ENCODE peak calls at places on chromosomes 1 and 21, in nine cellular contexts. One of them, this sample, is unnamed.

GRCh38 chr1:1875932-1876331 is 15.0 kb downstream of the GNB1 start:
- DNase-seq in RWPE1: no peak
- DNase-seq in fibroblast of villous mesenchyme: no peak
- DNase-seq in HL-60: no peak
- DNase-seq in GM20000: no peak
- DNase-seq in AG09319: no peak
- DNase-seq in fibroblast of lung: no peak
- DNase-seq in stomach: no peak
- DNase-seq in glutamatergic neuron: no peak
- DNase-seq in this sample: no peak

GRCh38 chr1:43545686-43546387 is 15.2 kb downstream of the PTPRF start:
- DNase-seq in RWPE1: peak
- DNase-seq in fibroblast of villous mesenchyme: peak
- DNase-seq in HL-60: no peak
- DNase-seq in GM20000: no peak
- DNase-seq in AG09319: no peak
- DNase-seq in fibroblast of lung: no peak
- DNase-seq in stomach: peak
- DNase-seq in glutamatergic neuron: peak
- DNase-seq in this sample: peak

GRCh38 chr21:45562965-45563364 is 20.7 kb upstream of the SLC19A1 start:
- DNase-seq in RWPE1: no peak
- DNase-seq in fibroblast of villous mesenchyme: peak
- DNase-seq in HL-60: no peak
- DNase-seq in GM20000: no peak
- DNase-seq in AG09319: no peak
- DNase-seq in fibroblast of lung: peak
- DNase-seq in stomach: no peak
- DNase-seq in glutamatergic neuron: no peak
- DNase-seq in this sample: no peak

GRCh38 chr1:54767526-54767925 is 3.2 kb upstream of the PARS2 start:
- DNase-seq in RWPE1: no peak
- DNase-seq in fibroblast of villous mesenchyme: no peak
- DNase-seq in HL-60: no peak
- DNase-seq in GM20000: no peak
- DNase-seq in AG09319: no peak
- DNase-seq in fibroblast of lung: no peak
- DNase-seq in stomach: no peak
- DNase-seq in glutamatergic neuron: no peak
- DNase-seq in this sample: no peak

GRCh38 chr1:118963456-118964430 is 24.4 kb downstream of the TBX15 start:
- DNase-seq in RWPE1: peak
- DNase-seq in fibroblast of villous mesenchyme: peak
- DNase-seq in HL-60: no peak
- DNase-seq in GM20000: no peak
- DNase-seq in AG09319: peak
- DNase-seq in fibroblast of lung: peak
- DNase-seq in stomach: no peak
- DNase-seq in glutamatergic neuron: no peak
- DNase-seq in this sample: no peak

GRCh38 chr1:6267686-6268281 is 6.9 kb upstream of the GPR153 start:
- DNase-seq in RWPE1: peak
- DNase-seq in fibroblast of villous mesenchyme: no peak
- DNase-seq in HL-60: no peak
- DNase-seq in GM20000: no peak
- DNase-seq in AG09319: no peak
- DNase-seq in fibroblast of lung: peak
- DNase-seq in stomach: no peak
- DNase-seq in glutamatergic neuron: no peak
- DNase-seq in this sample: no peak

GRCh38 chr1:167499657-167500056 is 18.7 kb downstream of the CD247 start:
- DNase-seq in RWPE1: no peak
- DNase-seq in fibroblast of villous mesenchyme: no peak
- DNase-seq in HL-60: no peak
- DNase-seq in GM20000: peak
- DNase-seq in AG09319: no peak
- DNase-seq in fibroblast of lung: no peak
- DNase-seq in stomach: no peak
- DNase-seq in glutamatergic neuron: no peak
- DNase-seq in this sample: no peak

GRCh38 chr1:22328331-22329170 is 123.1 kb upstream of the ZBTB40 start:
- DNase-seq in RWPE1: no peak
- DNase-seq in fibroblast of villous mesenchyme: no peak
- DNase-seq in HL-60: no peak
- DNase-seq in GM20000: no peak
- DNase-seq in AG09319: no peak
- DNase-seq in fibroblast of lung: no peak
- DNase-seq in stomach: no peak
- DNase-seq in glutamatergic neuron: no peak
- DNase-seq in this sample: no peak

GRCh38 chr1:225290244-225290643 is 137.6 kb downstream of the LBR start:
- DNase-seq in RWPE1: no peak
- DNase-seq in fibroblast of villous mesenchyme: no peak
- DNase-seq in HL-60: no peak
- DNase-seq in GM20000: no peak
- DNase-seq in AG09319: no peak
- DNase-seq in fibroblast of lung: no peak
- DNase-seq in stomach: no peak
- DNase-seq in glutamatergic neuron: no peak
- DNase-seq in this sample: no peak

GRCh38 chr1:211788626-211789025 is 41.9 kb downstream of the LPGAT1 start:
- DNase-seq in RWPE1: no peak
- DNase-seq in fibroblast of villous mesenchyme: peak
- DNase-seq in HL-60: no peak
- DNase-seq in GM20000: no peak
- DNase-seq in AG09319: peak
- DNase-seq in fibroblast of lung: no peak
- DNase-seq in stomach: no peak
- DNase-seq in glutamatergic neuron: no peak
- DNase-seq in this sample: no peak

GRCh38 chr1:225427249-225428065 is at the start of gene LBR:
- DNase-seq in RWPE1: peak
- DNase-seq in fibroblast of villous mesenchyme: peak
- DNase-seq in HL-60: no peak
- DNase-seq in GM20000: no peak
- DNase-seq in AG09319: no peak
- DNase-seq in fibroblast of lung: peak
- DNase-seq in stomach: peak
- DNase-seq in glutamatergic neuron: peak
- DNase-seq in this sample: no peak

GRCh38 chr21:33848252-33848953 is 67.2 kb downstream of the ATP5PO start:
- DNase-seq in RWPE1: peak
- DNase-seq in fibroblast of villous mesenchyme: no peak
- DNase-seq in HL-60: no peak
- DNase-seq in GM20000: no peak
- DNase-seq in AG09319: no peak
- DNase-seq in fibroblast of lung: no peak
- DNase-seq in stomach: no peak
- DNase-seq in glutamatergic neuron: no peak
- DNase-seq in this sample: no peak

GRCh38 chr1:41621256-41621655 is 136.8 kb upstream of the EDN2 start:
- DNase-seq in RWPE1: no peak
- DNase-seq in fibroblast of villous mesenchyme: no peak
- DNase-seq in HL-60: no peak
- DNase-seq in GM20000: no peak
- DNase-seq in AG09319: no peak
- DNase-seq in fibroblast of lung: no peak
- DNase-seq in stomach: no peak
- DNase-seq in glutamatergic neuron: no peak
- DNase-seq in this sample: no peak

DNA sequence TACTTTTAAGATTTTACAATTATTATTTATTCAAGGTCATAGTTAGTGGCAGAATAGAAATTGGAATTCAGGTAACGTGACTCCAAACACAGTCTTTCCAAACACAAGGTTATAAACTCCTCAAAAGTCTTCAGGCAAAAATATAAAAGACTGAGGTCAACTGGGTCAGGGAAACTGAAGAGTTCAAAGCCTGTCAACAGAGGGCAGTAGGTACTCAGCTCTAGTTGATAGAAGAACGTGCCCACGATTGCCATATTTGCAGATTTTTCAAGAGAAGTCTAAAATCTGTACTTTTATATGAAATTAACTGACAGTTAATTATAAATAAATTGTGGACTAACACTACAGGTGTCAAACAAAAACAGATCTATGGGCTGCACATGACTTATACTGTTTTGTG is 135.0 kb downstream of the LHX4 start:
- DNase-seq in RWPE1: no peak
- DNase-seq in fibroblast of villous mesenchyme: no peak
- DNase-seq in HL-60: no peak
- DNase-seq in GM20000: no peak
- DNase-seq in AG09319: no peak
- DNase-seq in fibroblast of lung: no peak
- DNase-seq in stomach: no peak
- DNase-seq in glutamatergic neuron: no peak
- DNase-seq in this sample: peak
- TF ChIP-seq CTCF in RWPE1: no peak
- TF ChIP-seq CTCF in fibroblast of villous mesenchyme: peak
- TF ChIP-seq CTCF in HL-60: peak
- TF ChIP-seq CTCF in GM20000: peak
- TF ChIP-seq CTCF in AG09319: no peak
- TF ChIP-seq CTCF in fibroblast of lung: peak
- TF ChIP-seq CTCF in stomach: no peak
- TF ChIP-seq CTCF in glutamatergic neuron: peak
- TF ChIP-seq CTCF in this sample: peak

DNA sequence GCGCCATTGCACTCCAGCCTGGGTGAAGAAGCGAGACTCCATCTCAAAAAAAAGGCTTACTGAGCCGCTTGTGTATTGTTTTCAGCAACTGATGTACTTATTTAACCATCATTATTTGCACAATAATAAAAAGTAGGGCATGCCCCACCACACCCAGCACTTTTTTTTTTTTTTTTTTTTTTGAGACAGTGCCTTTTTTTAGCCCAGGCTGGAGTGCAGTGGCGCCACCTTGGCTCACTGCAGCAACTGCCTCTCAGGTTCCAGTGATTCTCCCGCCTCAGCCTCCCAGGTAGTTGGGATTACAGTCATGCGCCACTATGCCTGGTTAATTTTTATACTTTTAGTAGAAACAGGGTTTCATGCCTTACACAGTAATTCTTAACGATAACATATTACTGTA is 12.2 kb upstream of the TRNAU1AP start:
- DNase-seq in RWPE1: no peak
- DNase-seq in fibroblast of villous mesenchyme: no peak
- DNase-seq in HL-60: no peak
- DNase-seq in GM20000: no peak
- DNase-seq in AG09319: no peak
- DNase-seq in fibroblast of lung: no peak
- DNase-seq in stomach: no peak
- DNase-seq in glutamatergic neuron: no peak
- DNase-seq in this sample: no peak
- TF ChIP-seq CTCF in RWPE1: peak
- TF ChIP-seq CTCF in fibroblast of villous mesenchyme: peak
- TF ChIP-seq CTCF in HL-60: no peak
- TF ChIP-seq CTCF in GM20000: no peak
- TF ChIP-seq CTCF in AG09319: peak
- TF ChIP-seq CTCF in fibroblast of lung: peak
- TF ChIP-seq CTCF in stomach: no peak
- TF ChIP-seq CTCF in glutamatergic neuron: no peak
- TF ChIP-seq CTCF in this sample: no peak

GRCh38 chr1:161077426-161077825 is 7.7 kb upstream of the ARHGAP30 start:
- DNase-seq in RWPE1: no peak
- DNase-seq in fibroblast of villous mesenchyme: no peak
- DNase-seq in HL-60: no peak
- DNase-seq in GM20000: no peak
- DNase-seq in AG09319: no peak
- DNase-seq in fibroblast of lung: no peak
- DNase-seq in stomach: no peak
- DNase-seq in glutamatergic neuron: no peak
- DNase-seq in this sample: no peak

GRCh38 chr1:161081519-161081918 is 7.8 kb downstream of the NECTIN4 start:
- DNase-seq in RWPE1: no peak
- DNase-seq in fibroblast of villous mesenchyme: no peak
- DNase-seq in HL-60: no peak
- DNase-seq in GM20000: no peak
- DNase-seq in AG09319: no peak
- DNase-seq in fibroblast of lung: no peak
- DNase-seq in stomach: no peak
- DNase-seq in glutamatergic neuron: no peak
- DNase-seq in this sample: no peak

GRCh38 chr1:161080391-161081150 is 8.8 kb downstream of the NECTIN4 start:
- DNase-seq in RWPE1: no peak
- DNase-seq in fibroblast of villous mesenchyme: peak
- DNase-seq in HL-60: no peak
- DNase-seq in GM20000: no peak
- DNase-seq in AG09319: no peak
- DNase-seq in fibroblast of lung: peak
- DNase-seq in stomach: no peak
- DNase-seq in glutamatergic neuron: no peak
- DNase-seq in this sample: no peak

GRCh38 chr1:161081151-161081405 is 8.3 kb downstream of the NECTIN4 start:
- DNase-seq in RWPE1: no peak
- DNase-seq in fibroblast of villous mesenchyme: no peak
- DNase-seq in HL-60: no peak
- DNase-seq in GM20000: no peak
- DNase-seq in AG09319: no peak
- DNase-seq in fibroblast of lung: peak
- DNase-seq in stomach: no peak
- DNase-seq in glutamatergic neuron: no peak
- DNase-seq in this sample: no peak

DNA sequence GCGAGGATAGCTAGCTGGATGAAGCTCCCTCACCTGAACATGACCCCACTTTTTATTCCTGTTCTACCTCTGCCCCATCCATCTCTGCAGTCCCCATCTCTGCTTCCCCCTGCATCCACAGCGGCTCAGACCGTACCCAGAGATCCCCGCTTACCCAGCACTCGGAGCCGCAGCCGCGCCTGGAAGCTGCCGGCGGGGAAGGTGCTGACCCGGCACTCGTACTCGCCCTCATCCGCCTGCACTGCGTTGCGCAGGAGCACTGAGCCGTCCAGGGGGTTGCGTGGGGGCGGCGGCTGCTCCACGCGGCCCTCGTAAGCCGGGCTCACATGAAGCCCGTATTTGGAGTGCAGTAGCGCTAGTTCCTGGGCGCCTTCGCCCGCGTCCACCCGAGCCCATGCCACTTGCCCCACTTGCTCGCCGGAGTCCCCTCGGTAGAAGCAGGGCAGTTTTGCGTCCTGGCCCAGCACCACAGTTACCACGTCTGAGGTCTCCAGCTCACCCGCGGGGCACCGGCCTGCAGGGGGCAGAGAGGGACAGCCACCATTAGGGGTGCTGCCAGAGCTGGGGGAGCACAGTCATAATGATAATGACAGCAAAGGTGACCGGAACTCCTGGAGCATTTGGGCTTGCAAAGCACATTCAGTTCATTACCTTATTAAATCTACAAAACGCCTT is 9.8 kb downstream of the NECTIN4 start:
- DNase-seq in RWPE1: no peak
- DNase-seq in fibroblast of villous mesenchyme: no peak
- DNase-seq in HL-60: no peak
- DNase-seq in GM20000: no peak
- DNase-seq in AG09319: no peak
- DNase-seq in fibroblast of lung: no peak
- DNase-seq in stomach: no peak
- DNase-seq in glutamatergic neuron: no peak
- DNase-seq in this sample: no peak
- TF ChIP-seq CTCF in RWPE1: no peak
- TF ChIP-seq CTCF in fibroblast of villous mesenchyme: no peak
- TF ChIP-seq CTCF in HL-60: no peak
- TF ChIP-seq CTCF in GM20000: no peak
- TF ChIP-seq CTCF in AG09319: no peak
- TF ChIP-seq CTCF in fibroblast of lung: no peak
- TF ChIP-seq CTCF in stomach: no peak
- TF ChIP-seq CTCF in glutamatergic neuron: no peak
- TF ChIP-seq CTCF in this sample: no peak

GRCh38 chr21:25895565-25896205 is 160.9 kb downstream of the GABPA start:
- DNase-seq in RWPE1: peak
- DNase-seq in fibroblast of villous mesenchyme: peak
- DNase-seq in HL-60: peak
- DNase-seq in GM20000: peak
- DNase-seq in AG09319: no peak
- DNase-seq in fibroblast of lung: peak
- DNase-seq in stomach: no peak
- DNase-seq in glutamatergic neuron: no peak
- DNase-seq in this sample: no peak
- TF ChIP-seq CTCF in RWPE1: peak
- TF ChIP-seq CTCF in fibroblast of villous mesenchyme: peak
- TF ChIP-seq CTCF in HL-60: no peak
- TF ChIP-seq CTCF in GM20000: no peak
- TF ChIP-seq CTCF in AG09319: peak
- TF ChIP-seq CTCF in fibroblast of lung: peak
- TF ChIP-seq CTCF in stomach: peak
- TF ChIP-seq CTCF in glutamatergic neuron: peak
- TF ChIP-seq CTCF in this sample: peak